ENCODE peak calls at places on chromosomes 4 and X, in five cellular contexts. J is cardiac fibroblast, D is AG10803, P is lung, Z is NCI-H1092. H is an unnamed sample.

GRCh38 chrX:85052636-85053343 is 49.1 kb downstream of the APOOL start:
- DNase-seq in J (peak), P (no peak), Z (no peak), D (peak), H (peak)

GRCh38 chrX:37378399-37378798 is 29.2 kb downstream of the PRRG1 start:
- DNase-seq in Z (no peak), J (peak), D (peak), P (no peak), H (peak)

GRCh38 chrX:874061-874460 is 243.5 kb downstream of the SHOX start:
- DNase-seq in J (no peak), D (no peak), Z (no peak), P (no peak), H (no peak)

GRCh38 chr4:183816882-183817509 is 88.1 kb upstream of the STOX2 start:
- DNase-seq in Z (no peak), P (no peak), J (no peak), D (no peak), H (no peak)

GRCh38 chr4:2852481-2852881 is 8.8 kb downstream of the ADD1 start:
- DNase-seq in Z (no peak), D (no peak), P (no peak), J (no peak), H (no peak)

GRCh38 chrX:24646745-24647182 is 383 bp downstream of the PCYT1B start:
- DNase-seq in J (peak), P (no peak), D (no peak), Z (peak), H (peak)

GRCh38 chr4:114600066-114600552 is 1.5 kb downstream of the UGT8 start:
- DNase-seq in Z (no peak), P (no peak), J (no peak), D (no peak), H (no peak)

GRCh38 chr4:144310535-144310934 is 170.0 kb upstream of the GYPA start:
- DNase-seq in D (no peak), J (no peak), P (no peak), Z (no peak), H (no peak)

GRCh38 chrX:138710866-138711331 is 618 bp downstream of the FGF13 start:
- DNase-seq in Z (no peak), P (no peak), D (no peak), J (no peak), H (no peak)

GRCh38 chrX:70439016-70439415 is 5.6 kb upstream of the DLG3 start:
- DNase-seq in D (no peak), Z (no peak), P (no peak), J (peak), H (no peak)

GRCh38 chrX:118519411-118520205 is 24.0 kb downstream of the DOCK11 start:
- DNase-seq in J (peak), P (no peak), D (peak), Z (no peak), H (no peak)

GRCh38 chr4:145552181-145552822 is 66.9 kb upstream of the MMAA start:
- DNase-seq in D (no peak), P (no peak), Z (no peak), J (no peak), H (no peak)

GRCh38 chr4:173333658-173334084 is 487 bp downstream of the HMGB2 start:
- DNase-seq in Z (peak), P (peak), J (peak), D (peak), H (no peak)

GRCh38 chr4:128854433-128854832 is 44.9 kb downstream of the JADE1 start:
- DNase-seq in D (peak), J (peak), P (no peak), Z (no peak), H (peak)

GRCh38 chrX:22196151-22196550 is 76.6 kb upstream of the CBLL2 start:
- DNase-seq in D (peak), P (no peak), J (no peak), Z (no peak), H (no peak)

GRCh38 chr4:54363037-54363436 is 133.9 kb downstream of the PDGFRA start:
- DNase-seq in P (no peak), J (no peak), D (no peak), Z (no peak), H (no peak)

GRCh38 chr4:188691811-188692210 is 552.6 kb downstream of the TRIML1 start:
- DNase-seq in P (no peak), Z (no peak), D (no peak), J (no peak), H (no peak)

GRCh38 chr4:143554728-143555597 is 41.5 kb downstream of the SMARCA5 start:
- DNase-seq in Z (no peak), D (no peak), P (no peak), J (no peak), H (no peak)

GRCh38 chr4:47054130-47054529 is 22.8 kb downstream of the GABRB1 start:
- DNase-seq in Z (no peak), D (no peak), J (no peak), P (no peak), H (no peak)

GRCh38 chrX:12825801-12826200 is 34.6 kb downstream of the PRPS2 start:
- DNase-seq in Z (no peak), P (no peak), J (peak), D (no peak), H (peak)

GRCh38 chr4:57424231-57424897 is 314.2 kb upstream of the IGFBP7 start:
- DNase-seq in D (peak), Z (no peak), J (peak), P (no peak), H (peak)

GRCh38 chr4:142500966-142501365 is 345.1 kb downstream of the INPP4B start:
- DNase-seq in D (no peak), P (no peak), J (no peak), Z (no peak), H (no peak)

GRCh38 chrX:2710496-2710895 is 19.4 kb downstream of the CD99 start:
- DNase-seq in P (no peak), J (no peak), D (no peak), Z (no peak), H (no peak)

GRCh38 chr4:134408897-134409296 is 207.3 kb upstream of the PABPC4L start:
- DNase-seq in Z (no peak), P (no peak), D (no peak), J (no peak), H (no peak)

GRCh38 chr4:11843340-11843739 is 414.6 kb upstream of the HS3ST1 start:
- DNase-seq in J (no peak), Z (no peak), P (no peak), D (no peak), H (peak)

GRCh38 chr4:60129740-60130139 is 1070.4 kb upstream of the ADGRL3 start:
- DNase-seq in Z (no peak), P (no peak), J (no peak), D (no peak), H (no peak)

GRCh38 chrX:17692709-17693346 is 44.5 kb upstream of the SCML1 start:
- DNase-seq in Z (peak), P (no peak), J (peak), D (peak), H (no peak)

GRCh38 chr4:152189451-152190179 is 346.3 kb downstream of the FBXW7 start:
- DNase-seq in P (no peak), Z (peak), J (no peak), D (no peak), H (no peak)

GRCh38 chrX:71099736-71100135 is 4.1 kb downstream of the FOXO4 start:
- DNase-seq in Z (no peak), J (no peak), D (no peak), P (no peak), H (no peak)

GRCh38 chrX:43813898-43814297 is 68.4 kb downstream of the MAOB start:
- DNase-seq in J (no peak), D (no peak), Z (no peak), P (no peak), H (no peak)

GRCh38 chr4:158827475-158828085 is 58.8 kb downstream of the FNIP2 start:
- DNase-seq in J (no peak), D (no peak), Z (no peak), P (peak), H (no peak)

GRCh38 chr4:19134685-19135084 is 1113.1 kb upstream of the LCORL start:
- DNase-seq in Z (no peak), P (no peak), J (no peak), D (no peak), H (no peak)

H was measured in endothelial cell of umbilical vein.